ENCODE peak calls at places on chromosome 13, in seven cellular contexts. D, A, I, C, S, M and R are unnamed samples. For H3K27me3, the result is how much of the 10 kb centered on the place peaks cover.

GRCh38 chr13:99123101-99124045 is 77.3 kb upstream of the UBAC2 start:
- DNase-seq in A (no peak), S (peak), D (no peak), M (no peak), I (no peak), C (no peak), R (peak)

GRCh38 chr13:98829541-98829940 is 77.1 kb upstream of the SLC15A1 start:
- DNase-seq in C (no peak), M (no peak), A (no peak), S (no peak), D (no peak), I (peak), R (no peak)

GRCh38 chr13:31110617-31111016 is 51.1 kb downstream of the HSPH1 start:
- DNase-seq in D (no peak), C (no peak), S (no peak), A (no peak), M (no peak), I (no peak), R (no peak)

GRCh38 chr13:114100446-114101320 is 31.7 kb downstream of the RASA3 start:
- DNase-seq in D (no peak), I (peak), S (peak), M (no peak), C (peak), A (peak), R (no peak)

GRCh38 chr13:39602277-39602613 is 748 bp downstream of the LHFPL6 start:
- DNase-seq in A (no peak), M (no peak), D (no peak), S (no peak), I (no peak), C (no peak), R (no peak)

GRCh38 chr13:76635232-76636021 is 250.8 kb downstream of the KCTD12 start:
- DNase-seq in I (no peak), A (no peak), D (no peak), M (peak), C (no peak), S (no peak), R (no peak)

GRCh38 chr13:99320693-99321481 is 13.7 kb upstream of the GPR183 start:
- DNase-seq in M (no peak), S (peak), D (no peak), C (no peak), A (no peak), I (no peak), R (no peak)

GRCh38 chr13:99269627-99270252 is 11.6 kb upstream of the GPR18 start:
- DNase-seq in A (no peak), C (no peak), D (no peak), S (peak), M (no peak), I (no peak), R (no peak)

GRCh38 chr13:99176309-99177276 is 24.1 kb upstream of the UBAC2 start:
- DNase-seq in S (peak), M (peak), D (peak), I (peak), C (peak), A (peak), R (no peak)

GRCh38 chr13:95987841-95988240 is 65.4 kb downstream of the UGGT2 start:
- DNase-seq in S (no peak), I (no peak), A (no peak), D (no peak), C (no peak), M (no peak), R (no peak)

GRCh38 chr13:20901668-20902437 is 693 bp downstream of the XPO4 start:
- DNase-seq in S (peak), M (no peak), C (no peak), A (peak), I (peak), D (peak), R (no peak)

GRCh38 chr13:113916330-113916815 is 52.5 kb upstream of the GAS6 start:
- DNase-seq in C (peak), A (no peak), M (peak), I (no peak), S (peak), D (no peak), R (no peak)

GRCh38 chr13:109786457-109787134 is at the start of gene IRS2:
- DNase-seq in D (peak), I (peak), M (peak), A (peak), C (peak), S (peak), R (peak)

GRCh38 chr13:103883152-103883551 is 816.9 kb upstream of the SLC10A2 start:
- DNase-seq in M (peak), A (peak), S (peak), I (peak), C (peak), D (peak), R (peak)
- TF ChIP-seq CTCF in M (peak), A (peak), S (peak), I (peak), C (no peak), D (peak), R (peak)

GRCh38 chr13:94712812-94713555 is 639 bp upstream of the SOX21 start:
- DNase-seq in C (peak), D (no peak), M (no peak), A (no peak), S (peak), I (peak), R (peak)
- H3K27me3 ChIP-seq in C (half or more), D (half or more), M (half or more), A (half or more), S (under half), I (under half), R (half or more)

GRCh38 chr13:22187329-22187728 is 516.5 kb downstream of the FGF9 start:
- DNase-seq in I (no peak), C (no peak), A (no peak), M (no peak), D (no peak), S (no peak), R (peak)
- TF ChIP-seq CTCF in I (no peak), C (no peak), A (no peak), M (no peak), D (no peak), S (no peak), R (no peak)

DNA sequence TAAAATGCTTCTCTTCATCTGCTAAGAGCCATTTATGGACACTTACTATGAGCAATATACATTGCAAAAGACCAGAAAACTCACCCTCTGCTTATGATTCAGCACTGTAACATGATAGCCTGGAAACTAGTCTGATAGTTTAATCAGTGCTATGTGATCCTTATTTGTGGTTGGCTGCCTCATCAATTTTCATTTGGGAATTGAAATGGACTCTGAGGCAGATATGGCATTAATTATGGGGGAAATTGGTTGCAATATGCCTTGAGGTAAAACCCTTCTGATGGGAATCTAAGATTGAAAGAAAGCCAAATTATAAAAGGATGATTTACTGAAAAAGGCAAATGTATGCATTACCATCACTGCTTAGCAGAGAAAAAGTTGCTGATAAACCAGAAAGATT is 33.5 kb downstream of the FAM216B start:
- DNase-seq in I (no peak), A (no peak), D (no peak), M (no peak), C (no peak), S (peak), R (no peak)
- H3K27me3 ChIP-seq in I (under half), A (under half), D (under half), M (under half), C (under half), S (under half), R (under half)

DNA sequence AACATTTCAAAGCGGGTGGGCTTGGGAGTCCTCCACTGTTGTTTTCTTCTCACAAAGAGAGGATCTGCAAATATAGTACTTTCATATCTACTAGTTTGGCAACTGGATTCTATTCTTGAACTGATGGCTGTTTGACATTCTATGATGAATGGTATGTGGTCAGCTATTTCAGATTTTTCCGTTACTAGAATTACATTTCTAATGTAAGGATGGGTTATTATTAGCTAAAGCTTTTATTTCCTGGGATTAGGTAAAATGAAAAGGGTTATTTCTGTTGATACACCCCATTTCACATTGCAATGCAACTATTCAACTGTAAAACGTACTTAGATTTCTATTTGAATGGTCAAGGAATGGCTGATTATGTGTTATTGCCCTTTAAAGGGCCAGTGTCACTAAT is 629.7 kb downstream of the DACH1 start:
- DNase-seq in D (no peak), A (no peak), M (no peak), S (no peak), I (no peak), C (no peak), R (no peak)
- TF ChIP-seq CTCF in D (no peak), A (no peak), M (no peak), S (no peak), I (no peak), C (no peak), R (no peak)